ENCODE peak calls at places on chromosomes 13 and 19, in six cellular contexts. M is H1, N is H9, J is IMR-90, Q is neuronal stem cell, Y is trophoblast cell. D is an unnamed sample.

GRCh38 chr13:31767175-31767900 is 28.0 kb downstream of the RXFP2 start:
- DNase-seq in N (no peak), M (no peak), J (peak), Y (peak), Q (no peak), D (peak)

GRCh38 chr13:105177265-105177900 is 1358.1 kb downstream of the EFNB2 start:
- DNase-seq in Y (peak), M (no peak), J (no peak), Q (no peak), N (no peak), D (peak)

GRCh38 chr13:20399961-20400360 is 125.7 kb downstream of the CRYL1 start:
- DNase-seq in J (no peak), Q (no peak), N (no peak), Y (no peak), M (no peak), D (no peak)

GRCh38 chr13:113791226-113791625 is 32.2 kb downstream of the TMEM255B start:
- DNase-seq in Q (no peak), M (no peak), J (no peak), N (no peak), Y (no peak), D (no peak)

GRCh38 chr13:27036236-27036981 is 135.2 kb downstream of the USP12 start:
- DNase-seq in M (no peak), Q (no peak), N (peak), J (no peak), Y (peak), D (peak)

GRCh38 chr13:102033316-102033715 is 368.5 kb downstream of the FGF14 start:
- DNase-seq in M (no peak), Y (no peak), J (no peak), N (no peak), Q (no peak), D (no peak)

GRCh38 chr13:102693781-102694180 is 1.1 kb downstream of the METTL21C start:
- DNase-seq in N (no peak), J (peak), Q (no peak), Y (no peak), M (no peak), D (no peak)

GRCh38 chr19:23470873-23471555 is 75.7 kb upstream of the ZNF91 start:
- DNase-seq in Y (peak), J (no peak), M (no peak), Q (no peak), N (no peak), D (no peak)

GRCh38 chr13:20967340-20967739 is 64.8 kb upstream of the XPO4 start:
- DNase-seq in N (no peak), M (no peak), Y (peak), J (no peak), Q (no peak), D (no peak)

GRCh38 chr19:48702701-48703100 is 6.9 kb downstream of the FUT2 start:
- DNase-seq in Q (no peak), J (no peak), N (no peak), M (no peak), Y (no peak), D (no peak)

GRCh38 chr19:49929121-49929610 is at the start of the genes ATF5 and NUP62:
- DNase-seq in Y (peak), M (peak), J (peak), Q (peak), N (peak), D (peak)

GRCh38 chr19:43759515-43759914 is 4.8 kb upstream of the SMG9 start:
- DNase-seq in M (no peak), N (no peak), Y (peak), J (peak), Q (no peak), D (peak)

GRCh38 chr19:18291590-18292459 is 10.4 kb upstream of the JUND start:
- DNase-seq in J (peak), Q (no peak), N (peak), Y (peak), M (peak), D (peak)

GRCh38 chr13:93420887-93421286 is 194.3 kb downstream of the GPC6 start:
- DNase-seq in J (no peak), M (no peak), Y (no peak), Q (no peak), N (no peak), D (no peak)

GRCh38 chr19:4575978-4576933 is 16.8 kb upstream of the SEMA6B start:
- DNase-seq in M (peak), N (peak), J (peak), Q (no peak), Y (peak), D (peak)

DNA sequence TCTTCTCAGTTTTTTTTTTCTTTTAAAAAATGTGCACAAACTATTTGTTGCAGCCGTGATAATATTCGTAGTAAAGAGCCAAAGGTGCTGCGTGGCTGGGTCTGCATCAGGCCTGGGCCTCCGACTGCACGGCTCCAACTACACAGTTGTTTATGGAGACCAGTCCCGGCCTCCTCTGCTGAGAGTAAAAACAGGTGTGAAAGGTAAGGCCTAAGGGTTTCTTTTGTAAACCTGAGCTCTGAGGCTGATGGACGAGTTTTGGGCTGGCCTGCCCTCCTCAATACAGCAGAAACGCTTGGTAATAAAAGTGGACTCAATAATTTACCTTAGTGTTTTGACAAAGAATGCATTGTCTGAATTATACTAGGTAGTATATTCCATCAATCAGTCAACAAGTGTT is 3.9 kb downstream of the MBNL2 start:
- DNase-seq in Q (no peak), Y (peak), M (no peak), J (no peak), N (no peak), D (no peak)
- H3K4me2 ChIP-seq in Q (no peak), Y (peak), M (no peak), J (peak), N (no peak), D (peak)

GRCh38 chr13:48594080-48594815 is 59.5 kb upstream of the CYSLTR2 start:
- DNase-seq in N (no peak), Y (peak), M (no peak), J (no peak), Q (no peak), D (peak)
- H2BK5ac ChIP-seq in N (no peak), Y (no peak), M (peak), J (no peak), Q (no peak), D (no peak)

GRCh38 chr13:35502456-35502855 is 26.0 kb upstream of the MAB21L1 start:
- DNase-seq in J (no peak), Q (no peak), M (no peak), N (no peak), Y (no peak), D (no peak)
- H3K14ac ChIP-seq in J (no peak), Q (no peak), M (no peak), N (no peak), Y (no peak), D (no peak)

DNA sequence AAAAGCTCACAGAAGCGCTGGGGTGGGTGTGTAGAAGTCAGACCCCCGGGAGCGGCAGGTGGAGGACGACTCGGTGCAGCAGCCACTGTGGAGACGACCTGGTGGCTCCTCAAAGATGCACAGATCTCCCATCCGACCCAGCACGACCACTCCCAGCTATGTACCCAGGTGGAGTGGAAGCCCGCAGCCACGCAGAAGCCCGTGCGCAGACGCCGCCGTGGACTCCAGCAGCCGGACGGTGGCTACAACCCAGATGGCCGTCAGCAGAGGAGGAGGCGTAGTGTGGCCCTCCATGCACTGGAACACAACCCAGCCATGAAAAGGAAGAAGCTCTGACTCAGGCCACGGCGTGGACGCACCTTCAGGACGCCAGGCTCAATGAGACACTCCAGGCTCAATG is 21.7 kb downstream of the CSNK1G2 start:
- DNase-seq in Q (no peak), M (no peak), Y (peak), J (no peak), N (no peak), D (no peak)
- H3K4me2 ChIP-seq in Q (no peak), M (no peak), Y (no peak), J (no peak), N (no peak), D (no peak)

GRCh38 chr19:56595548-56595899 is 422 bp downstream of the ZNF71 start:
- DNase-seq in M (no peak), Q (no peak), Y (no peak), N (no peak), J (peak), D (peak)
- H2BK5ac ChIP-seq in M (peak), Q (no peak), Y (peak), N (no peak), J (peak), D (peak)

DNA sequence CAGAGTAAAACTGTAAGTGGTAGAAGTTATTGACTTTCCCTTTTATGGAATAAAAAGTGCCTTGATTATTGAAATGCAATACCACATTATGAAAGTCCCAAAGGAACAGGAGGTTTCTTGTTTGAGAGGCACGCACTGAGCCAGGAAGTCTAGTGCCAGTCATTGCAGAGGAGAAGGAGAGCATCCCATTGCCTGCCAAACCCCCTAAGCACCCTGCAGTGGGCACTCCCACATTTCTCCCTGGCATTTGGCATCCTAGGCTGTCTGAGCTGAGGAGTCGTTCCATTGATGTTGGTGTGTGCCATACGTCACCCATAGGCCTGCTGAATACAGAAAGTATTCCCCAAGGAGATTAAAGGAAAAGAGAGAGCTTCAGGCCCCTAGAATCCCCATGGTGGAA is 85.7 kb upstream of the MBNL2 start:
- DNase-seq in J (no peak), N (no peak), M (no peak), Q (no peak), Y (no peak), D (no peak)
- H3K14ac ChIP-seq in J (no peak), N (no peak), M (no peak), Q (no peak), Y (no peak), D (no peak)

GRCh38 chr19:41555752-41556151 is 20.2 kb upstream of the CEACAM21 start:
- DNase-seq in M (no peak), Y (no peak), Q (no peak), J (no peak), N (no peak), D (no peak)

GRCh38 chr19:41554902-41555301 is 21.1 kb upstream of the CEACAM21 start:
- DNase-seq in N (no peak), Q (no peak), M (no peak), Y (no peak), J (no peak), D (peak)

GRCh38 chr19:41551711-41552110 is 24.3 kb upstream of the CEACAM21 start:
- DNase-seq in Y (no peak), Q (no peak), M (no peak), J (no peak), N (no peak), D (no peak)

GRCh38 chr19:41552558-41552957 is 23.4 kb upstream of the CEACAM21 start:
- DNase-seq in Q (no peak), J (no peak), N (no peak), M (no peak), Y (no peak), D (no peak)

GRCh38 chr19:41553804-41554203 is 22.2 kb upstream of the CEACAM21 start:
- DNase-seq in M (no peak), N (no peak), Q (no peak), J (no peak), Y (no peak), D (no peak)
- H3K4me2 ChIP-seq in M (no peak), N (no peak), Q (no peak), J (no peak), Y (no peak), D (no peak)

GRCh38 chr19:40246292-40247073 is 20.0 kb upstream of the CCNP start:
- DNase-seq in J (no peak), Q (no peak), N (no peak), M (no peak), Y (no peak), D (no peak)

GRCh38 chr19:40247178-40247577 is 20.7 kb upstream of the CCNP start:
- DNase-seq in Y (no peak), N (no peak), M (no peak), Q (no peak), J (no peak), D (no peak)

GRCh38 chr19:40245506-40246128 is 19.1 kb upstream of the CCNP start:
- DNase-seq in J (no peak), M (no peak), N (no peak), Q (no peak), Y (no peak), D (no peak)

GRCh38 chr19:40242480-40242879 is 16.0 kb upstream of the CCNP start:
- DNase-seq in J (no peak), Y (no peak), N (no peak), Q (no peak), M (no peak), D (no peak)

DNA sequence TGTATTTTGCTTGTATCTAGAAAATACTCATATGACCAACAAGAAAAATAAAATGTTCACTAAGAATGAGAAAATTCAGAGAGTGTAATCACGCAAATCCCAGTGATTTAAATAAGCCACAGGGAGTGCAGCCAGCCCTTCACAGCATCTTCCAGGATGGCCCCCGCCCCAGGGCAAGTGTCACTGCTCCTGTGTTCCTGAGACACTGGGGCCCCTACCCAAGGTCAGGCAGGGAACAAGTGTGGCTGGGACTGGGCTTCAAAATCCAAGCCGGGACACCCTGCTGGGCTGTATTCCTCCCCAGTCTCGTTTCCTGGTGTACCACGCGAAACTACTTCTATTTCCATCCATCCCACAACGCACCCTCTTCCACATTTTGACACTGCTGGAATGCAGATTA is 18.1 kb upstream of the CCNP start:
- DNase-seq in J (no peak), Q (no peak), N (no peak), Y (no peak), M (no peak), D (no peak)
- H2BK5ac ChIP-seq in J (no peak), Q (no peak), N (no peak), Y (no peak), M (no peak), D (no peak)

D was measured in mesenchymal stem cell.